ENCODE peak calls at places on chromosomes 2 and 18, in five cellular contexts. One of them, this sample, is unnamed.

GRCh38 chr2:27710640-27711430 is 47.1 kb downstream of the SLC4A1AP start:
- DNase-seq in GM12891: no peak
- DNase-seq in K562: no peak
- DNase-seq in HepG2: no peak
- DNase-seq in GM12878: no peak
- DNase-seq in this sample: no peak

GRCh38 chr2:189308056-189308790 is 128.7 kb upstream of the COL5A2 start:
- DNase-seq in GM12891: no peak
- DNase-seq in K562: no peak
- DNase-seq in HepG2: no peak
- DNase-seq in GM12878: no peak
- DNase-seq in this sample: no peak

GRCh38 chr2:24613154-24613814 is 122.2 kb downstream of the NCOA1 start:
- DNase-seq in GM12891: peak
- DNase-seq in K562: no peak
- DNase-seq in HepG2: peak
- DNase-seq in GM12878: peak
- DNase-seq in this sample: peak

GRCh38 chr2:237624565-237624964 is 2.8 kb upstream of the LRRFIP1 start:
- DNase-seq in GM12891: no peak
- DNase-seq in K562: no peak
- DNase-seq in HepG2: no peak
- DNase-seq in GM12878: no peak
- DNase-seq in this sample: no peak

GRCh38 chr2:219277703-219278654 is 1.2 kb upstream of the DNAJB2 start:
- DNase-seq in GM12891: no peak
- DNase-seq in K562: peak
- DNase-seq in HepG2: peak
- DNase-seq in GM12878: peak
- DNase-seq in this sample: no peak

GRCh38 chr2:129876576-129876975 is 102.9 kb upstream of the RAB6C start:
- DNase-seq in GM12891: no peak
- DNase-seq in K562: no peak
- DNase-seq in HepG2: no peak
- DNase-seq in GM12878: no peak
- DNase-seq in this sample: no peak

GRCh38 chr18:50687491-50687890 is 127.6 kb downstream of the MAPK4 start:
- DNase-seq in GM12891: no peak
- DNase-seq in K562: no peak
- DNase-seq in HepG2: no peak
- DNase-seq in GM12878: no peak
- DNase-seq in this sample: no peak

GRCh38 chr18:79559121-79559835 is 120.3 kb upstream of the CTDP1 start:
- DNase-seq in GM12891: no peak
- DNase-seq in K562: no peak
- DNase-seq in HepG2: no peak
- DNase-seq in GM12878: no peak
- DNase-seq in this sample: no peak

GRCh38 chr2:4140284-4140962 is 437.0 kb downstream of the DCDC2C start:
- DNase-seq in GM12891: no peak
- DNase-seq in K562: no peak
- DNase-seq in HepG2: no peak
- DNase-seq in GM12878: no peak
- DNase-seq in this sample: no peak

GRCh38 chr2:219019436-219019835 is 21.9 kb downstream of the CFAP65 start:
- DNase-seq in GM12891: no peak
- DNase-seq in K562: no peak
- DNase-seq in HepG2: no peak
- DNase-seq in GM12878: no peak
- DNase-seq in this sample: no peak

GRCh38 chr2:123953848-123954247 is 71.2 kb upstream of the CNTNAP5 start:
- DNase-seq in GM12891: no peak
- DNase-seq in K562: no peak
- DNase-seq in HepG2: no peak
- DNase-seq in GM12878: no peak
- DNase-seq in this sample: no peak

GRCh38 chr2:174744111-174744510 is 20.2 kb downstream of the CHRNA1 start:
- DNase-seq in GM12891: no peak
- DNase-seq in K562: no peak
- DNase-seq in HepG2: no peak
- DNase-seq in GM12878: no peak
- DNase-seq in this sample: no peak

GRCh38 chr2:47208852-47209606 is 53.9 kb upstream of the STPG4 start:
- DNase-seq in GM12891: no peak
- DNase-seq in K562: no peak
- DNase-seq in HepG2: peak
- DNase-seq in GM12878: no peak
- DNase-seq in this sample: no peak

GRCh38 chr2:25362049-25362563 is 20.4 kb upstream of the DNMT3A start:
- DNase-seq in GM12891: peak
- DNase-seq in K562: peak
- DNase-seq in HepG2: peak
- DNase-seq in GM12878: peak
- DNase-seq in this sample: peak

GRCh38 chr2:96150791-96151594 is 5.8 kb upstream of the DUSP2 start:
- DNase-seq in GM12891: no peak
- DNase-seq in K562: no peak
- DNase-seq in HepG2: no peak
- DNase-seq in GM12878: no peak
- DNase-seq in this sample: no peak

GRCh38 chr2:151560289-151560688 is 150.6 kb downstream of the RIF1 start:
- DNase-seq in GM12891: no peak
- DNase-seq in K562: no peak
- DNase-seq in HepG2: no peak
- DNase-seq in GM12878: no peak
- DNase-seq in this sample: no peak

GRCh38 chr18:35917043-35917442 is 55.4 kb upstream of the RMP24 start:
- DNase-seq in GM12891: no peak
- DNase-seq in K562: no peak
- DNase-seq in HepG2: no peak
- DNase-seq in GM12878: no peak
- DNase-seq in this sample: no peak

GRCh38 chr2:190181066-190181681 is 118.6 kb upstream of the MSTN start:
- DNase-seq in GM12891: no peak
- DNase-seq in K562: no peak
- DNase-seq in HepG2: no peak
- DNase-seq in GM12878: no peak
- DNase-seq in this sample: no peak

GRCh38 chr2:226207671-226208070 is 591.9 kb downstream of the IRS1 start:
- DNase-seq in GM12891: no peak
- DNase-seq in K562: no peak
- DNase-seq in HepG2: no peak
- DNase-seq in GM12878: no peak
- DNase-seq in this sample: no peak

GRCh38 chr2:238727585-238728321 is 120.1 kb upstream of the TWIST2 start:
- DNase-seq in GM12891: no peak
- DNase-seq in K562: no peak
- DNase-seq in HepG2: no peak
- DNase-seq in GM12878: no peak
- DNase-seq in this sample: no peak

GRCh38 chr2:145460151-145460550 is 940.2 kb upstream of the ZEB2 start:
- DNase-seq in GM12891: no peak
- DNase-seq in K562: no peak
- DNase-seq in HepG2: no peak
- DNase-seq in GM12878: no peak
- DNase-seq in this sample: no peak

GRCh38 chr2:112765251-112765650 is 842 bp upstream of the CKAP2L start:
- DNase-seq in GM12891: no peak
- DNase-seq in K562: no peak
- DNase-seq in HepG2: no peak
- DNase-seq in GM12878: no peak
- DNase-seq in this sample: no peak

GRCh38 chr2:239316562-239317465 is 84.0 kb downstream of the HDAC4 start:
- DNase-seq in GM12891: no peak
- DNase-seq in K562: peak
- DNase-seq in HepG2: no peak
- DNase-seq in GM12878: no peak
- DNase-seq in this sample: no peak

GRCh38 chr2:151339168-151339567 is 18.2 kb upstream of the TNFAIP6 start:
- DNase-seq in GM12891: no peak
- DNase-seq in K562: no peak
- DNase-seq in HepG2: no peak
- DNase-seq in GM12878: no peak
- DNase-seq in this sample: no peak

GRCh38 chr2:196286821-196287220 is 115.4 kb upstream of the STK17B start:
- DNase-seq in GM12891: no peak
- DNase-seq in K562: no peak
- DNase-seq in HepG2: no peak
- DNase-seq in GM12878: no peak
- DNase-seq in this sample: no peak

GRCh38 chr2:222608081-222608480 is 47.8 kb downstream of the FARSB start:
- DNase-seq in GM12891: no peak
- DNase-seq in K562: no peak
- DNase-seq in HepG2: no peak
- DNase-seq in GM12878: no peak
- DNase-seq in this sample: no peak

GRCh38 chr2:46970334-46971288 is 55.0 kb upstream of the MCFD2 start:
- DNase-seq in GM12891: peak
- DNase-seq in K562: no peak
- DNase-seq in HepG2: peak
- DNase-seq in GM12878: no peak
- DNase-seq in this sample: no peak

GRCh38 chr18:40925071-40925541 is 1029.9 kb upstream of the PIK3C3 start:
- DNase-seq in GM12891: no peak
- DNase-seq in K562: no peak
- DNase-seq in HepG2: no peak
- DNase-seq in GM12878: no peak
- DNase-seq in this sample: no peak

GRCh38 chr2:136207030-136207623 is 89.2 kb upstream of the CXCR4 start:
- DNase-seq in GM12891: no peak
- DNase-seq in K562: no peak
- DNase-seq in HepG2: no peak
- DNase-seq in GM12878: peak
- DNase-seq in this sample: no peak

GRCh38 chr2:98736464-98736889 is 5.5 kb upstream of the MGAT4A start:
- DNase-seq in GM12891: no peak
- DNase-seq in K562: no peak
- DNase-seq in HepG2: peak
- DNase-seq in GM12878: no peak
- DNase-seq in this sample: no peak

GRCh38 chr2:36359006-36359580 is 3.5 kb downstream of the CRIM1 start:
- DNase-seq in GM12891: no peak
- DNase-seq in K562: no peak
- DNase-seq in HepG2: no peak
- DNase-seq in GM12878: no peak
- DNase-seq in this sample: no peak

GRCh38 chr2:42927334-42928160 is 135.2 kb upstream of the HAAO start:
- DNase-seq in GM12891: no peak
- DNase-seq in K562: peak
- DNase-seq in HepG2: peak
- DNase-seq in GM12878: no peak
- DNase-seq in this sample: no peak

GRCh38 chr2:217988014-217988839 is 14.6 kb downstream of the TNS1 start:
- DNase-seq in GM12891: peak
- DNase-seq in K562: peak
- DNase-seq in HepG2: peak
- DNase-seq in GM12878: no peak
- DNase-seq in this sample: peak
- TF ChIP-seq POLR2AphosphoS5 in GM12891: no peak
- TF ChIP-seq POLR2AphosphoS5 in K562: no peak
- TF ChIP-seq POLR2AphosphoS5 in HepG2: no peak
- TF ChIP-seq POLR2AphosphoS5 in GM12878: no peak
- TF ChIP-seq POLR2AphosphoS5 in this sample: no peak

DNA sequence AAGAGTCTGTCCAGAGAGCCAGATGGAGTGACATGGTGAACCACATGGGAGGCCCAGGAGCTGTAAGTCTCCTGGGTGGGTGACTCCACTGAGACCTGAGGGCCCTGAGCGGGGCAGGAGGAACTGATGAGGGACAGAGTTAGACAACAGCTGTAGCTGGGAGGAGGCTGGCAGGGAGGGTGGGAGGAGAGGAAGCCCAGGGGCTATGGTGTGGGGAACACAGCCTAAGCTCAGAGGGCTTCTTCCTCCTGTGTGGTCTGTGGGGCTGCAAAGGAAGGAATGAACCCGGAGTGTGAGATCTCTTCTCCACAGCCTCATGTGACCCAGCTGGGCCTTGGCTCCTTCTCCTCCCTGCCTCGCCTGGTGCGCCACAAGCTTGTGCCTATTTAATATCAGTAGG is 395.6 kb upstream of the HS6ST1 start:
- DNase-seq in GM12891: no peak
- DNase-seq in K562: no peak
- DNase-seq in HepG2: no peak
- DNase-seq in GM12878: no peak
- DNase-seq in this sample: no peak
- TF ChIP-seq TAF1 in GM12891: no peak
- TF ChIP-seq TAF1 in K562: no peak
- TF ChIP-seq TAF1 in HepG2: no peak
- TF ChIP-seq TAF1 in GM12878: no peak
- TF ChIP-seq TAF1 in this sample: no peak

DNA sequence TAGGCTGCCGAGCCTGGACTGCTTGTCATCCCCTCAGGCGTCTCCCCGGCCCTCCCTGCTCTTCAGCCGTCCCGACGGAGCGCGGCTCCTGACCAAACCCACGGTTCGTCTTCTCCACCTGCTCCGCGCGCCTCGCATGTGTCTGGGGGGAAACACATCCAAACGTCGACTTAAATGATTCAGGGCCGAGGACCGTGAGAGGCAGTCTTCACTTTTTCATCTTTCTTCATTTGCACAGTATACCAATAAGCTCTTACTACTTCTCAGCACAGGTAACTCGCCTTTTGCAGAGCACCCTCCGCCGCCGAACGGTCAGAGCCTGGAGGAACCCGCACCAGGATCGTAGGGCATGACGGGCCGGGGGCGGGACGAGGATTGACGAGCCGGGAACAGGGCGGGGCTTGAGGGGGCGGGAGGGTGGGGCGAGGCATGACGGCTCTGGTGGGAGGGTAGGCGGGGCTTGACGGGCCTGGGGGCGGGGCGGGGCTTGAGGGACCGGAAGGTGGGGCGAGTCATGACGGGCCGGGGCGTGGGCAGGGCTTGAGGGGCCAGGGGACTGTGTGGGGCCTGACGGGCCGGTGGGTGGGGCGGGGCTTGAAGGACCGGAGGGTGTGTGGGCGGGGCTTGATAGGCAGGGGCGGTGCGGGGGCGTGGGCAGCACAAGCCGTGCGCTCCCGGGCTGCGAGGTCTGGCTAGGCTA is at the start of gene SEH1L:
- DNase-seq in GM12891: peak
- DNase-seq in K562: peak
- DNase-seq in HepG2: peak
- DNase-seq in GM12878: peak
- DNase-seq in this sample: peak
- TF ChIP-seq POLR2A in GM12891: no peak
- TF ChIP-seq POLR2A in K562: peak
- TF ChIP-seq POLR2A in HepG2: no peak
- TF ChIP-seq POLR2A in GM12878: peak
- TF ChIP-seq POLR2A in this sample: no peak

GRCh38 chr2:132384491-132385186 is 32.0 kb upstream of the GPR39 start:
- DNase-seq in GM12891: no peak
- DNase-seq in K562: no peak
- DNase-seq in HepG2: no peak
- DNase-seq in GM12878: no peak
- DNase-seq in this sample: no peak

GRCh38 chr2:132387126-132387525 is 29.5 kb upstream of the GPR39 start:
- DNase-seq in GM12891: no peak
- DNase-seq in K562: no peak
- DNase-seq in HepG2: no peak
- DNase-seq in GM12878: no peak
- DNase-seq in this sample: no peak

GRCh38 chr2:132383956-132384355 is 32.6 kb upstream of the GPR39 start:
- DNase-seq in GM12891: no peak
- DNase-seq in K562: no peak
- DNase-seq in HepG2: no peak
- DNase-seq in GM12878: no peak
- DNase-seq in this sample: no peak
- TF ChIP-seq POLR2AphosphoS5 in GM12891: no peak
- TF ChIP-seq POLR2AphosphoS5 in K562: no peak
- TF ChIP-seq POLR2AphosphoS5 in HepG2: no peak
- TF ChIP-seq POLR2AphosphoS5 in GM12878: no peak
- TF ChIP-seq POLR2AphosphoS5 in this sample: no peak

This sample was measured in GM12892.